ENCODE peak calls at places on chromosomes 2 and 18, in nine cellular contexts. P is K562, M is heart left ventricle, O is gastrocnemius medialis, Q is HCT116, F is body of pancreas, Y is right lobe of liver, N is A549, A is upper lobe of left lung. E is an unnamed sample.

GRCh38 chr2:96156011-96156820 is 11.0 kb upstream of the DUSP2 start:
- ATAC-seq in P (no peak), M (no peak), O (no peak), Q (no peak), F (no peak), Y (no peak), N (no peak), A (no peak), E (no peak)

GRCh38 chr18:46623541-46623940 is 33.5 kb downstream of the LOXHD1 start:
- ATAC-seq in P (no peak), M (peak; percentile 20), O (no peak), Q (no peak), F (no peak), Y (peak; percentile 37), N (no peak), A (peak; percentile 40), E (no peak)

GRCh38 chr2:198219292-198219691 is 414.9 kb downstream of the PLCL1 start:
- ATAC-seq in P (peak; percentile 72), M (no peak), O (no peak), Q (no peak), F (no peak), Y (no peak), N (no peak), A (no peak), E (no peak)

GRCh38 chr2:62362561-62362960 is 143.4 kb downstream of the TMEM17 start:
- ATAC-seq in P (peak; percentile 35), M (no peak), O (no peak), Q (no peak), F (no peak), Y (no peak), N (no peak), A (no peak), E (no peak)

GRCh38 chr2:60746318-60746717 is 9.8 kb upstream of the PAPOLG start:
- ATAC-seq in P (peak; percentile 13), M (no peak), O (no peak), Q (no peak), F (no peak), Y (no peak), N (peak; percentile 24), A (no peak), E (no peak)

GRCh38 chr18:8841781-8842485 is 136.6 kb downstream of the MTCL1 start:
- ATAC-seq in P (no peak), M (no peak), O (no peak), Q (no peak), F (no peak), Y (no peak), N (no peak), A (no peak), E (no peak)

GRCh38 chr18:74982946-74983635 is 225.8 kb downstream of the PTGR3 start:
- ATAC-seq in P (no peak), M (no peak), O (peak; percentile 21), Q (no peak), F (no peak), Y (peak; percentile 34), N (no peak), A (no peak), E (peak; percentile 69)

GRCh38 chr2:25340340-25340886 is 1.3 kb downstream of the DNMT3A start:
- ATAC-seq in P (no peak), M (peak; percentile 18), O (peak; percentile 35), Q (no peak), F (no peak), Y (peak; percentile 14), N (no peak), A (no peak), E (no peak)

GRCh38 chr2:152440460-152440859 is 105.5 kb downstream of the FMNL2 start:
- ATAC-seq in P (no peak), M (no peak), O (no peak), Q (no peak), F (no peak), Y (no peak), N (no peak), A (no peak), E (no peak)

GRCh38 chr18:10017048-10017447 is 103.2 kb downstream of the VAPA start:
- ATAC-seq in P (no peak), M (no peak), O (no peak), Q (no peak), F (no peak), Y (no peak), N (no peak), A (no peak), E (no peak)

GRCh38 chr2:217413193-217413592 is 553.3 kb upstream of the TNP1 start:
- ATAC-seq in P (no peak), M (peak; percentile 74), O (peak; percentile 90), Q (no peak), F (no peak), Y (no peak), N (no peak), A (peak; percentile 74), E (peak; percentile 87)

GRCh38 chr2:42099431-42100173 is 51.8 kb downstream of the PKDCC start:
- ATAC-seq in P (no peak), M (no peak), O (no peak), Q (no peak), F (no peak), Y (no peak), N (no peak), A (no peak), E (no peak)

GRCh38 chr2:207925601-207926000 is 99.7 kb downstream of the PLEKHM3 start:
- ATAC-seq in P (no peak), M (no peak), O (no peak), Q (no peak), F (no peak), Y (no peak), N (no peak), A (no peak), E (no peak)

GRCh38 chr18:68172842-68173549 is 541.9 kb downstream of the TMX3 start:
- ATAC-seq in P (no peak), M (no peak), O (no peak), Q (no peak), F (no peak), Y (no peak), N (peak; percentile 81), A (no peak), E (no peak)

GRCh38 chr2:205908491-205909193 is 177.3 kb downstream of the INO80D start:
- ATAC-seq in P (no peak), M (no peak), O (no peak), Q (no peak), F (no peak), Y (no peak), N (no peak), A (no peak), E (no peak)

GRCh38 chr2:238761802-238762373 is 86.0 kb upstream of the TWIST2 start:
- ATAC-seq in P (no peak), M (no peak), O (no peak), Q (no peak), F (no peak), Y (no peak), N (peak; percentile 33), A (no peak), E (no peak)

GRCh38 chr18:50008306-50008705 is 186.6 kb downstream of the MYO5B start:
- ATAC-seq in P (no peak), M (no peak), O (no peak), Q (no peak), F (no peak), Y (no peak), N (no peak), A (no peak), E (no peak)

DNA sequence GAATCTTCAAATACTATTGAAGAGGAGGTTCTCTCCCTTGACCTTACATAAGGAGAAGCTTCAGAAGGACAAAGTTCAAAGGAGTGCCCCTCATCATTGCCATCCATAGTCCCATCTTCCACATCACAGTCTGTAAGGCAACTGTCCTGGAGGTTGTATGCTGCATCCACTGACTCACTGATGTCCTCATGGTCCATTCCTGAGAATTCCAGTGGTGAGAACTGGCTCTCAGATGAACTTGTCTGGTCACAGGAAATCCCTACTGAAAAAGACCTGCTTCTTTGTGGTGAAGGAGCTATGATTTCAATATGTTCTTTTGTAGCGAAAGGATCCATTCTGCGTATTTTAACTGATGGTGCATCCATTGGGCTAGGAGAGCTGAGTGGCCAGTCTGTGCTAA is 52.2 kb downstream of the EIF2AK3 start:
- ATAC-seq in P (no peak), M (no peak), O (no peak), Q (no peak), F (no peak), Y (no peak), N (no peak), A (no peak), E (no peak)
- TF ChIP-seq POLR2A in P (no peak), M (no peak), O (no peak), Q (no peak), F (no peak), Y (no peak), N (no peak), A (no peak), E (no peak)

GRCh38 chr2:64880193-64880951 is 108.8 kb upstream of the SLC1A4 start:
- ATAC-seq in P (no peak), M (no peak), O (no peak), Q (no peak), F (no peak), Y (no peak), N (no peak), A (no peak), E (no peak)
- H3K4me3 ChIP-seq in P (no peak overlapping the region), M (no peak overlapping the region), O (no peak overlapping the region), Q (no peak overlapping the region), F (no peak overlapping the region), Y (no peak overlapping the region), N (no peak overlapping the region), A (no peak overlapping the region), E (no peak overlapping the region)

GRCh38 chr2:240560480-240561324 is 545 bp downstream of the DUSP28 start:
- ATAC-seq in P (peak; percentile 76), M (peak; percentile 86), O (peak; percentile 86), Q (peak; percentile 73), F (peak; percentile 87), Y (peak; percentile 86), N (peak; percentile 82), A (peak; percentile 94), E (peak; percentile 91)
- TF ChIP-seq POLR2A in P (peak; percentile 62), M (peak; percentile 14), O (peak; percentile 91), Q (peak; percentile 63), F (peak; percentile 97), Y (peak; percentile 89), N (peak; percentile 78), A (peak; percentile 71), E (peak; percentile 72)

DNA sequence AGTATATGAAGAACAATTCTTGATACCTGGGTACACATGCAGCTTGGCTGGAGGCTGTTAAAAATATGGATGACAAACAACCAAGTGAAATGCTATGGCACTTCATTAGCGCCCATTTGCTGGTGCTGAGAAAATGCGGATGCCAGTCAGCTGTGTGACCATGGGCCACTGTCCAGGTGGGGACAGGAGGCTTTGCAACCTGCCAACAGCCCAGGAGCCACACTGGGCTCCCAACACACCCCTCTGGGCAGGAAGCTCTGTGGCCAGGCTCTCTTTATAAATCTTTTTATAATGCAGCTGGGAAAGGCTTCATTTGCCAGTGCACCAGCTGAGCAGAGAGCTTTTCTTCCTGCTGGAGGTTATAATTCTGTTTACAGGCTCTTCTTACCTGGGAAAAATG is 19.9 kb downstream of the RNF144A start:
- ATAC-seq in P (no peak), M (no peak), O (no peak), Q (no peak), F (peak; percentile 97), Y (no peak), N (no peak), A (no peak), E (no peak)
- H3K4me3 ChIP-seq in P (no peak overlapping the region), M (no peak overlapping the region), O (no peak overlapping the region), Q (no peak overlapping the region), F (no peak overlapping the region), Y (no peak overlapping the region), N (no peak overlapping the region), A (no peak overlapping the region), E (no peak overlapping the region)

E was measured in gastroesophageal sphincter.